ENCODE peak calls at places on chromosomes 5 and 9, in nine cellular contexts. X, O, S, B, K, Q, I, E and R are unnamed samples. For H3K4me1, the result is how much of the 10 kb centered on the place peaks cover.

GRCh38 chr9:127942152-127943010 is 4.7 kb upstream of the DPM2 start:
- DNase-seq in X (peak), O (peak), S (peak), B (peak), K (peak), Q (peak), I (peak), E (peak), R (peak)

GRCh38 chr9:114314881-114315722 is 7.8 kb upstream of the ORM1 start:
- DNase-seq in X (peak), O (no peak), S (no peak), B (peak), K (no peak), Q (peak), I (peak), E (no peak), R (no peak)

GRCh38 chr5:142941217-142941616 is 171.0 kb downstream of the ARHGAP26 start:
- DNase-seq in X (no peak), O (no peak), S (no peak), B (no peak), K (no peak), Q (no peak), I (no peak), E (no peak), R (no peak)

GRCh38 chr9:9521033-9521779 is 1091.6 kb downstream of the PTPRD start:
- DNase-seq in X (no peak), O (no peak), S (no peak), B (no peak), K (no peak), Q (no peak), I (no peak), E (no peak), R (no peak)

GRCh38 chr5:54021413-54022155 is 288.8 kb downstream of the ARL15 start:
- DNase-seq in X (no peak), O (no peak), S (peak), B (no peak), K (no peak), Q (no peak), I (no peak), E (no peak), R (no peak)

GRCh38 chr9:14068690-14069089 is 245.3 kb downstream of the NFIB start:
- DNase-seq in X (no peak), O (no peak), S (no peak), B (no peak), K (no peak), Q (no peak), I (no peak), E (no peak), R (no peak)

GRCh38 chr9:130936285-130937117 is 2.5 kb downstream of the FIBCD1 start:
- DNase-seq in X (peak), O (no peak), S (peak), B (no peak), K (no peak), Q (no peak), I (no peak), E (peak), R (no peak)

GRCh38 chr5:143985832-143986485 is 174.0 kb downstream of the HMHB1 start:
- DNase-seq in X (no peak), O (no peak), S (peak), B (no peak), K (no peak), Q (no peak), I (no peak), E (no peak), R (peak)

GRCh38 chr5:92460505-92460904 is 1077.4 kb upstream of the ARRDC3 start:
- DNase-seq in X (no peak), O (no peak), S (no peak), B (no peak), K (no peak), Q (no peak), I (no peak), E (no peak), R (no peak)

GRCh38 chr5:179378116-179378440 is 32.8 kb upstream of the ADAMTS2 start:
- DNase-seq in X (no peak), O (no peak), S (no peak), B (no peak), K (no peak), Q (no peak), I (no peak), E (no peak), R (no peak)

GRCh38 chr9:121739971-121740370 is 88.5 kb downstream of the DAB2IP start:
- DNase-seq in X (no peak), O (no peak), S (no peak), B (no peak), K (no peak), Q (no peak), I (no peak), E (no peak), R (no peak)
- H3K4me1 ChIP-seq in X (half or more), O (half or more), S (under half), B (half or more), K (half or more), Q (half or more), I (under half), E (under half), R (half or more)

GRCh38 chr9:134170525-134171315 is 6.4 kb upstream of the RNU6ATAC start:
- DNase-seq in X (no peak), O (no peak), S (no peak), B (no peak), K (no peak), Q (no peak), I (no peak), E (no peak), R (no peak)

GRCh38 chr9:134171316-134172197 is 7.2 kb upstream of the RNU6ATAC start:
- DNase-seq in X (peak), O (no peak), S (peak), B (no peak), K (peak), Q (no peak), I (no peak), E (no peak), R (no peak)

GRCh38 chr9:134169166-134169565 is 4.8 kb upstream of the RNU6ATAC start:
- DNase-seq in X (no peak), O (no peak), S (no peak), B (no peak), K (no peak), Q (no peak), I (no peak), E (no peak), R (no peak)

GRCh38 chr9:134168731-134169130 is 4.4 kb upstream of the RNU6ATAC start:
- DNase-seq in X (no peak), O (no peak), S (no peak), B (no peak), K (no peak), Q (no peak), I (no peak), E (no peak), R (no peak)

GRCh38 chr9:134169724-134170401 is 5.5 kb upstream of the RNU6ATAC start:
- DNase-seq in X (no peak), O (peak), S (no peak), B (no peak), K (peak), Q (no peak), I (no peak), E (no peak), R (no peak)
- H3K4me3 ChIP-seq in X (no peak), O (no peak), S (no peak), B (no peak), K (no peak), Q (no peak), I (no peak), E (no peak), R (no peak)

GRCh38 chr5:157230610-157231009 is 35.3 kb upstream of the CYFIP2 start:
- DNase-seq in X (no peak), O (no peak), S (no peak), B (no peak), K (no peak), Q (no peak), I (no peak), E (no peak), R (no peak)
- TF ChIP-seq CTCF in X (no peak), O (no peak), S (no peak), B (no peak), K (no peak), Q (no peak), I (no peak), E (no peak), R (no peak)

DNA sequence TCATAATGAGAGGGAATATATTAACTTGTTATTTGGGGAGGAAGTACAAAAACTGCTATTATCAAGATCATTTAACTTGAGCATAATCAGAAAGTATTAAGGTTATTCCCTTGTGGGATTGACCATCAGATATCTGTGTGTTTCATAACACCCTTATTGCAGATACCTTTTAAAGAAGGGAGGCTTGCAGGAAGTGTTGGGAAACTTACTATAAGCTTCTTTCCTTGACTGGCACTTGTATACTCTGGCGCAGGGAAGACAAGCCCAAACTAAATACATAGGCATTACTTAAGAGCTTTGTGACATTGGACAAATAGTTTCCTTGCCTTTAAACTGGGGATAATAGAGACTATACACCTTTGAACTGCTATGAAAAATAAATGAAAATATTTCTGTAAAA is 50.9 kb downstream of the PIK3R1 start:
- DNase-seq in X (no peak), O (no peak), S (no peak), B (no peak), K (no peak), Q (no peak), I (no peak), E (no peak), R (no peak)
- H3K4me1 ChIP-seq in X (half or more), O (half or more), S (under half), B (half or more), K (half or more), Q (half or more), I (under half), E (under half), R (under half)

GRCh38 chr9:7148243-7148765 is 390.5 kb downstream of the KDM4C start:
- DNase-seq in X (no peak), O (no peak), S (no peak), B (no peak), K (no peak), Q (no peak), I (no peak), E (no peak), R (no peak)

GRCh38 chr9:7146582-7146981 is 388.8 kb downstream of the KDM4C start:
- DNase-seq in X (no peak), O (no peak), S (no peak), B (no peak), K (no peak), Q (no peak), I (no peak), E (peak), R (no peak)

GRCh38 chr9:7145361-7146069 is 387.7 kb downstream of the KDM4C start:
- DNase-seq in X (no peak), O (no peak), S (no peak), B (no peak), K (no peak), Q (no peak), I (no peak), E (no peak), R (no peak)

GRCh38 chr9:7149258-7149657 is 391.5 kb downstream of the KDM4C start:
- DNase-seq in X (no peak), O (no peak), S (no peak), B (no peak), K (no peak), Q (no peak), I (no peak), E (no peak), R (no peak)

GRCh38 chr9:7147136-7148090 is 389.6 kb downstream of the KDM4C start:
- DNase-seq in X (peak), O (peak), S (peak), B (no peak), K (peak), Q (no peak), I (no peak), E (peak), R (peak)
- H3K4me3 ChIP-seq in X (no peak), O (no peak), S (no peak), B (no peak), K (peak), Q (no peak), I (no peak), E (no peak), R (no peak)

DNA sequence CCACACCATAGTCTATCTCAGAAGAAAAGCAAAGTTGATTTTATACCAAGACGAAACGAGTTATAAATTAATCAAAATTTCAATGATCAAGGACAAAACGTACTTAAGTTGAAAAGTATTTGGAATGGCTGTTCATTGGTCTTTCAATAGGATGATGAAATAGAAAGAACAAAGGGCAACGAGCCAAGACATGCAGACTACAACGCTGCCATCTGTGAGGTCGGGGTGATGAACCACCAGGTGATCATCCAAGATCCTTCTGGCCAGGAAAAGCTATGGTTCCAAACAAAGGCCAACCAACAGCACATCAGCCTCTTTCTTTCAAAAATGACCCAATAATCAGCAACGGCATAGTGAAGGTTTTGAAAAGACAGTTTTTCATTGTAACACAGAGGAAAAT is 7.9 kb downstream of the PRELID2 start:
- DNase-seq in X (no peak), O (no peak), S (no peak), B (no peak), K (no peak), Q (no peak), I (no peak), E (no peak), R (no peak)
- TF ChIP-seq CTCF in X (no peak), O (no peak), S (no peak), B (no peak), K (no peak), Q (no peak), I (no peak), E (no peak), R (no peak)

DNA sequence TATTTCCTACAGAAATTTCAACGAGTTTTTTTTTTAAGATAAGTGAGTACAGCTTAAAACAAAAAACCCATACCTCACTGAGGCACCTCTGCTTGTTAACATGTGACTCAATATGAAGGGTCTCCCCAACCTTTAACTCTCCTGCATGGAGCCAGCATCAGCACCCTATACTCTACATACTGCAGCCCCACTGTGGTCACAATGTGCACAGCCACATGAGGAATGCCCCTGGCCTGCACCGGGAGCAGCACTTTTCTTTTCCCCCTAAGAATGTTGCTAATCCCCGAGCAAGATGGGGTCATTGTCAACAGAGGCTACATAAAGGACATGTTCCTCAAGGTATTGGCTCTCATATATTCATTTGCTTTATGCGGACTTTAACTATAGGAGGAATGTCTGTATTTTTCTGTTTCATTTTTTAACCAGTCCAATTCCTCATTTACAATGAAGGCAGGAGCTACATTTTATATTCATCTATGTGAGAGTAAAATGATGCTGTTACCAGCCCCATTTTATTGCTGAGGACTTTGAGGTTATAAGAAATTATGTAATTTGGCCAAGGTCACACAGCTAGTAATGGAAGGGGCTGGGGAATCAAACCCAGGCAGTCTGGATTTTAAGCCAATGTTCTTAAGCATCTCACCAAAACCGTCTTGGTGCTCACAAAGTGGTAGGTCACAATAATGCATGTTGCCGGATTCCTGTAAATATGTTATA is 93.0 kb downstream of the APBA1 start:
- DNase-seq in X (no peak), O (no peak), S (no peak), B (no peak), K (no peak), Q (no peak), I (no peak), E (no peak), R (no peak)
- H3K4me1 ChIP-seq in X (under half), O (under half), S (under half), B (under half), K (under half), Q (under half), I (under half), E (under half), R (under half)